ENCODE peak calls at places on chromosome 22, in five cellular contexts. One of them, this sample, is unnamed.

GRCh38 chr22:45497268-45497667 is 5.4 kb upstream of the FBLN1 start:
- DNase-seq in H9: no peak
- DNase-seq in IMR-90: peak; percentile 18
- DNase-seq in H1: no peak
- DNase-seq in mesenchymal stem cell: no peak
- DNase-seq in this sample: no peak

GRCh38 chr22:32619614-32620426 is 145.2 kb downstream of the FBXO7 start:
- DNase-seq in H9: no peak
- DNase-seq in IMR-90: peak; percentile 89
- DNase-seq in H1: no peak
- DNase-seq in mesenchymal stem cell: peak; percentile 82
- DNase-seq in this sample: no peak

GRCh38 chr22:44133901-44134511 is 46.7 kb upstream of the PARVG start:
- DNase-seq in H9: no peak
- DNase-seq in IMR-90: no peak
- DNase-seq in H1: no peak
- DNase-seq in mesenchymal stem cell: peak; percentile 75
- DNase-seq in this sample: no peak

GRCh38 chr22:22979121-22979724 is 91.1 kb upstream of the GNAZ start:
- DNase-seq in H9: no peak
- DNase-seq in IMR-90: no peak
- DNase-seq in H1: no peak
- DNase-seq in mesenchymal stem cell: no peak
- DNase-seq in this sample: no peak

GRCh38 chr22:22161924-22162851 is 82.4 kb upstream of the VPREB1 start:
- DNase-seq in H9: no peak
- DNase-seq in IMR-90: no peak
- DNase-seq in H1: no peak
- DNase-seq in mesenchymal stem cell: no peak
- DNase-seq in this sample: no peak

GRCh38 chr22:50525104-50525958 is at the start of gene SCO2:
- DNase-seq in H9: peak; percentile 94
- DNase-seq in IMR-90: peak; percentile 97
- DNase-seq in H1: peak; percentile 89
- DNase-seq in mesenchymal stem cell: peak; percentile 97
- DNase-seq in this sample: peak; percentile 98

GRCh38 chr22:46233231-46233630 is 16.9 kb downstream of the CDPF1 start:
- DNase-seq in H9: no peak
- DNase-seq in IMR-90: peak; percentile 29
- DNase-seq in H1: no peak
- DNase-seq in mesenchymal stem cell: no peak
- DNase-seq in this sample: no peak

GRCh38 chr22:20203142-20204099 is 52.6 kb upstream of the CCDC188 start:
- DNase-seq in H9: peak; percentile 72
- DNase-seq in IMR-90: peak; percentile 1
- DNase-seq in H1: peak; percentile 38
- DNase-seq in mesenchymal stem cell: peak; percentile 36
- DNase-seq in this sample: peak; percentile 95

GRCh38 chr22:50186789-50187523 is 1.2 kb downstream of the TRABD start:
- DNase-seq in H9: no peak
- DNase-seq in IMR-90: peak; percentile 25
- DNase-seq in H1: no peak
- DNase-seq in mesenchymal stem cell: peak; percentile 51
- DNase-seq in this sample: no peak

GRCh38 chr22:19122752-19123492 is 710 bp upstream of the DGCR2 start:
- DNase-seq in H9: no peak
- DNase-seq in IMR-90: peak; percentile 5
- DNase-seq in H1: no peak
- DNase-seq in mesenchymal stem cell: no peak
- DNase-seq in this sample: no peak

GRCh38 chr22:35380013-35380412 is 883 bp upstream of the HMOX1 start:
- DNase-seq in H9: no peak
- DNase-seq in IMR-90: peak; percentile 17
- DNase-seq in H1: no peak
- DNase-seq in mesenchymal stem cell: peak; percentile 67
- DNase-seq in this sample: no peak

GRCh38 chr22:30301995-30302809 is 12.9 kb upstream of the CASTOR1 start:
- DNase-seq in H9: no peak
- DNase-seq in IMR-90: peak; percentile 59
- DNase-seq in H1: no peak
- DNase-seq in mesenchymal stem cell: peak; percentile 88
- DNase-seq in this sample: no peak

GRCh38 chr22:48050836-48051235 is 1288.4 kb downstream of the TBC1D22A start:
- DNase-seq in H9: no peak
- DNase-seq in IMR-90: no peak
- DNase-seq in H1: no peak
- DNase-seq in mesenchymal stem cell: no peak
- DNase-seq in this sample: no peak

GRCh38 chr22:17132112-17132511 is 11.0 kb upstream of the TMEM121B start:
- DNase-seq in H9: no peak
- DNase-seq in IMR-90: no peak
- DNase-seq in H1: no peak
- DNase-seq in mesenchymal stem cell: no peak
- DNase-seq in this sample: no peak

GRCh38 chr22:21009638-21010425 is 5.1 kb upstream of the P2RX6 start:
- DNase-seq in H9: peak; percentile 72
- DNase-seq in IMR-90: peak; percentile 52
- DNase-seq in H1: no peak
- DNase-seq in mesenchymal stem cell: peak; percentile 60
- DNase-seq in this sample: peak; percentile 56

GRCh38 chr22:47351836-47352579 is 589.6 kb downstream of the TBC1D22A start:
- DNase-seq in H9: no peak
- DNase-seq in IMR-90: no peak
- DNase-seq in H1: no peak
- DNase-seq in mesenchymal stem cell: no peak
- DNase-seq in this sample: no peak

GRCh38 chr22:47225931-47226633 is 463.6 kb downstream of the TBC1D22A start:
- DNase-seq in H9: peak; percentile 8
- DNase-seq in IMR-90: no peak
- DNase-seq in H1: no peak
- DNase-seq in mesenchymal stem cell: no peak
- DNase-seq in this sample: no peak

GRCh38 chr22:45878051-45878764 is 98.8 kb downstream of the WNT7B start:
- DNase-seq in H9: peak; percentile 32
- DNase-seq in IMR-90: no peak
- DNase-seq in H1: no peak
- DNase-seq in mesenchymal stem cell: no peak
- DNase-seq in this sample: no peak

GRCh38 chr22:46224771-46225290 is 25.3 kb downstream of the CDPF1 start:
- DNase-seq in H9: no peak
- DNase-seq in IMR-90: no peak
- DNase-seq in H1: no peak
- DNase-seq in mesenchymal stem cell: no peak
- DNase-seq in this sample: no peak

GRCh38 chr22:32574957-32575893 is 100.6 kb downstream of the FBXO7 start:
- DNase-seq in H9: no peak
- DNase-seq in IMR-90: no peak
- DNase-seq in H1: no peak
- DNase-seq in mesenchymal stem cell: no peak
- DNase-seq in this sample: no peak

GRCh38 chr22:46338636-46339035 is 3.1 kb downstream of the TRMU start:
- DNase-seq in H9: no peak
- DNase-seq in IMR-90: no peak
- DNase-seq in H1: no peak
- DNase-seq in mesenchymal stem cell: no peak
- DNase-seq in this sample: no peak

GRCh38 chr22:35173655-35174054 is 83.6 kb upstream of the HMGXB4 start:
- DNase-seq in H9: no peak
- DNase-seq in IMR-90: no peak
- DNase-seq in H1: no peak
- DNase-seq in mesenchymal stem cell: no peak
- DNase-seq in this sample: no peak

GRCh38 chr22:45296628-45297297 is 12.0 kb downstream of the UPK3A start:
- DNase-seq in H9: no peak
- DNase-seq in IMR-90: no peak
- DNase-seq in H1: no peak
- DNase-seq in mesenchymal stem cell: no peak
- DNase-seq in this sample: no peak

GRCh38 chr22:19802881-19803735 is 42.5 kb downstream of the TBX1 start:
- DNase-seq in H9: no peak
- DNase-seq in IMR-90: no peak
- DNase-seq in H1: no peak
- DNase-seq in mesenchymal stem cell: no peak
- DNase-seq in this sample: no peak

GRCh38 chr22:23180301-23180892 is at the start of gene BCR:
- DNase-seq in H9: no peak
- DNase-seq in IMR-90: peak; percentile 65
- DNase-seq in H1: no peak
- DNase-seq in mesenchymal stem cell: peak; percentile 66
- DNase-seq in this sample: no peak

GRCh38 chr22:31840581-31840980 is 86.8 kb downstream of the DEPDC5 start:
- DNase-seq in H9: no peak
- DNase-seq in IMR-90: no peak
- DNase-seq in H1: no peak
- DNase-seq in mesenchymal stem cell: no peak
- DNase-seq in this sample: no peak

GRCh38 chr22:35324762-35325161 is 25.1 kb downstream of the TOM1 start:
- DNase-seq in H9: no peak
- DNase-seq in IMR-90: no peak
- DNase-seq in H1: no peak
- DNase-seq in mesenchymal stem cell: no peak
- DNase-seq in this sample: no peak

GRCh38 chr22:50739279-50739691 is 1.3 kb downstream of the ACR start:
- DNase-seq in H9: peak; percentile 17
- DNase-seq in IMR-90: no peak
- DNase-seq in H1: no peak
- DNase-seq in mesenchymal stem cell: no peak
- DNase-seq in this sample: no peak

GRCh38 chr22:25360891-25361645 is 141.6 kb downstream of the CRYBB2 start:
- DNase-seq in H9: no peak
- DNase-seq in IMR-90: no peak
- DNase-seq in H1: no peak
- DNase-seq in mesenchymal stem cell: no peak
- DNase-seq in this sample: no peak
- H3K4me2 ChIP-seq in H9: no peak overlapping the region
- H3K4me2 ChIP-seq in IMR-90: no peak overlapping the region
- H3K4me2 ChIP-seq in H1: no peak overlapping the region
- H3K4me2 ChIP-seq in mesenchymal stem cell: no peak overlapping the region
- H3K4me2 ChIP-seq in this sample: no peak overlapping the region

GRCh38 chr22:41661088-41661487 is 27.6 kb downstream of the SNU13 start:
- DNase-seq in H9: no peak
- DNase-seq in IMR-90: peak; percentile 18
- DNase-seq in H1: no peak
- DNase-seq in mesenchymal stem cell: peak; percentile 15
- DNase-seq in this sample: no peak

GRCh38 chr22:41661713-41662112 is 27.0 kb downstream of the SNU13 start:
- DNase-seq in H9: no peak
- DNase-seq in IMR-90: no peak
- DNase-seq in H1: no peak
- DNase-seq in mesenchymal stem cell: no peak
- DNase-seq in this sample: no peak

GRCh38 chr22:41660416-41660815 is 28.3 kb downstream of the SNU13 start:
- DNase-seq in H9: no peak
- DNase-seq in IMR-90: peak; percentile 12
- DNase-seq in H1: no peak
- DNase-seq in mesenchymal stem cell: no peak
- DNase-seq in this sample: no peak

GRCh38 chr22:41664951-41665350 is 23.7 kb downstream of the SNU13 start:
- DNase-seq in H9: no peak
- DNase-seq in IMR-90: no peak
- DNase-seq in H1: no peak
- DNase-seq in mesenchymal stem cell: no peak
- DNase-seq in this sample: no peak

GRCh38 chr22:41664490-41664889 is 24.2 kb downstream of the SNU13 start:
- DNase-seq in H9: no peak
- DNase-seq in IMR-90: no peak
- DNase-seq in H1: no peak
- DNase-seq in mesenchymal stem cell: no peak
- DNase-seq in this sample: no peak
- H4K91ac ChIP-seq in H9: no peak overlapping the region
- H4K91ac ChIP-seq in IMR-90: no peak overlapping the region
- H4K91ac ChIP-seq in H1: no peak overlapping the region
- H4K91ac ChIP-seq in mesenchymal stem cell: no peak overlapping the region
- H4K91ac ChIP-seq in this sample: no peak overlapping the region

DNA sequence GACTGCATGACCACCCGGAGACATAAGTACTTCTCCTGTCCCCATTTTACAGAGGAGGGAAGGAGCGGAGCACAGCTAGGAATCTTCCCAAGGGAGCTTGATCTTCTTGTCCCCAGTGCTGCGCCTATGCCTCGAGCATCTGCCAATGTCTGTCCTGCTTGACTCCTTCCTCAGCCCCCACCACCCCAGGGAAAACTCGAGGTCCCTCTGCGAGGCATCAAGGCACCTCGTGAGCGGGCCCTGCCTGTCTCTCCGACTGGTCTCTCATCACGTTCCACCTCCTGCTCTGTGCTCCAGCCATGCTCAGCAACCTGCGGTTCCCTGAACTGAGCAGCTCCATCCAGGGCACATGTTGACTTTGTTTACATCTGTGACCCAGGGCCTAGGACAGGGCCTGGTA is 2.5 kb downstream of the NCF4 start:
- DNase-seq in H9: no peak
- DNase-seq in IMR-90: no peak
- DNase-seq in H1: no peak
- DNase-seq in mesenchymal stem cell: no peak
- DNase-seq in this sample: no peak
- H3K4me2 ChIP-seq in H9: no peak overlapping the region
- H3K4me2 ChIP-seq in IMR-90: no peak overlapping the region
- H3K4me2 ChIP-seq in H1: no peak overlapping the region
- H3K4me2 ChIP-seq in mesenchymal stem cell: no peak overlapping the region
- H3K4me2 ChIP-seq in this sample: no peak overlapping the region

GRCh38 chr22:28925916-28926315 is 42.5 kb downstream of the ZNRF3 start:
- DNase-seq in H9: peak; percentile 52
- DNase-seq in IMR-90: no peak
- DNase-seq in H1: no peak
- DNase-seq in mesenchymal stem cell: no peak
- DNase-seq in this sample: no peak

GRCh38 chr22:28931844-28932561 is 48.6 kb downstream of the ZNRF3 start:
- DNase-seq in H9: no peak
- DNase-seq in IMR-90: no peak
- DNase-seq in H1: no peak
- DNase-seq in mesenchymal stem cell: no peak
- DNase-seq in this sample: no peak

GRCh38 chr22:28930357-28931007 is 47.1 kb downstream of the ZNRF3 start:
- DNase-seq in H9: no peak
- DNase-seq in IMR-90: peak; percentile 21
- DNase-seq in H1: no peak
- DNase-seq in mesenchymal stem cell: no peak
- DNase-seq in this sample: no peak

GRCh38 chr22:28927526-28928089 is 44.2 kb downstream of the ZNRF3 start:
- DNase-seq in H9: no peak
- DNase-seq in IMR-90: no peak
- DNase-seq in H1: no peak
- DNase-seq in mesenchymal stem cell: no peak
- DNase-seq in this sample: no peak

GRCh38 chr22:28929197-28929596 is 45.8 kb downstream of the ZNRF3 start:
- DNase-seq in H9: no peak
- DNase-seq in IMR-90: no peak
- DNase-seq in H1: no peak
- DNase-seq in mesenchymal stem cell: no peak
- DNase-seq in this sample: no peak
- H4K91ac ChIP-seq in H9: no peak overlapping the region
- H4K91ac ChIP-seq in IMR-90: no peak overlapping the region
- H4K91ac ChIP-seq in H1: no peak overlapping the region
- H4K91ac ChIP-seq in mesenchymal stem cell: no peak overlapping the region
- H4K91ac ChIP-seq in this sample: no peak overlapping the region

This sample was measured in neuronal stem cell.